ENCODE peak calls at places on chromosomes 13 and 19, in eight cellular contexts. W is Peyer's patch, J is PC-9, D is fibroblast of lung, S is cardiac muscle cell, X is colonic mucosa, V is upper lobe of right lung, P is spleen. Q is an unnamed sample. For H3K4me1, the result is how much of the 10 kb centered on the place peaks cover.

GRCh38 chr19:33275933-33276619 is 26.3 kb downstream of the CEBPA start:
- DNase-seq in W (no peak), J (no peak), D (no peak), S (no peak), X (no peak), V (no peak), P (peak), Q (no peak)

GRCh38 chr19:29105629-29106352 is 107.2 kb downstream of the UQCRFS1 start:
- DNase-seq in W (no peak), J (no peak), D (no peak), S (no peak), X (no peak), V (no peak), P (peak), Q (no peak)

GRCh38 chr19:41990028-41990427 is 4.0 kb downstream of the ATP1A3 start:
- DNase-seq in W (no peak), J (no peak), D (no peak), S (no peak), X (no peak), V (no peak), P (no peak), Q (no peak)

GRCh38 chr19:16927883-16928282 is 39.1 kb downstream of the F2RL3 start:
- DNase-seq in W (no peak), J (no peak), D (no peak), S (no peak), X (no peak), V (no peak), P (no peak), Q (no peak)

GRCh38 chr13:52356327-52356726 is 49.6 kb downstream of the THSD1 start:
- DNase-seq in W (no peak), J (peak), D (peak), S (no peak), X (no peak), V (no peak), P (no peak), Q (no peak)

GRCh38 chr19:41936961-41937360 is 8.7 kb upstream of the ERFL start:
- DNase-seq in W (no peak), J (no peak), D (no peak), S (no peak), X (no peak), V (no peak), P (peak), Q (no peak)

GRCh38 chr19:16623066-16623465 is 4.9 kb downstream of the MED26 start:
- DNase-seq in W (no peak), J (no peak), D (no peak), S (no peak), X (no peak), V (no peak), P (no peak), Q (no peak)

GRCh38 chr13:91398413-91399188 is at the start of gene GPC5:
- DNase-seq in W (peak), J (peak), D (peak), S (peak), X (peak), V (peak), P (peak), Q (peak)

GRCh38 chr19:12112238-12112637 is 27.9 kb downstream of the ZNF20 start:
- DNase-seq in W (no peak), J (no peak), D (no peak), S (no peak), X (no peak), V (no peak), P (no peak), Q (no peak)

GRCh38 chr19:49020931-49021895 is 2.9 kb downstream of the CGB3 start:
- DNase-seq in W (no peak), J (no peak), D (no peak), S (peak), X (no peak), V (no peak), P (no peak), Q (no peak)

GRCh38 chr19:31528261-31528660 is 179.0 kb upstream of the TSHZ3 start:
- DNase-seq in W (no peak), J (no peak), D (no peak), S (no peak), X (no peak), V (no peak), P (no peak), Q (no peak)

GRCh38 chr19:35264281-35265125 is 4.3 kb upstream of the USF2 start:
- DNase-seq in W (peak), J (no peak), D (no peak), S (no peak), X (no peak), V (peak), P (peak), Q (peak)

GRCh38 chr19:4971424-4971793 is 2.5 kb downstream of the KDM4B start:
- DNase-seq in W (no peak), J (no peak), D (no peak), S (no peak), X (peak), V (no peak), P (peak), Q (peak)

GRCh38 chr13:40115456-40115855 is 460.0 kb downstream of the COG6 start:
- DNase-seq in W (no peak), J (no peak), D (no peak), S (no peak), X (no peak), V (no peak), P (no peak), Q (no peak)

GRCh38 chr13:108176685-108177274 is 38.6 kb downstream of the LIG4 start:
- DNase-seq in W (peak), J (no peak), D (no peak), S (peak), X (peak), V (no peak), P (no peak), Q (peak)

GRCh38 chr19:31772915-31773314 is 423.7 kb upstream of the TSHZ3 start:
- DNase-seq in W (no peak), J (no peak), D (no peak), S (no peak), X (no peak), V (no peak), P (no peak), Q (no peak)

GRCh38 chr13:34028496-34029442 is 210.8 kb downstream of the RFC3 start:
- DNase-seq in W (no peak), J (peak), D (no peak), S (no peak), X (no peak), V (no peak), P (no peak), Q (no peak)

GRCh38 chr19:15672580-15673175 is at the start of gene CYP4F12:
- DNase-seq in W (peak), J (peak), D (no peak), S (no peak), X (peak), V (peak), P (peak), Q (peak)

GRCh38 chr19:35122687-35123551 is 7.3 kb downstream of the FXYD3 start:
- DNase-seq in W (no peak), J (peak), D (no peak), S (no peak), X (no peak), V (no peak), P (no peak), Q (no peak)

GRCh38 chr13:79525051-79525450 is 44.1 kb downstream of the NDFIP2 start:
- DNase-seq in W (no peak), J (no peak), D (no peak), S (no peak), X (no peak), V (no peak), P (no peak), Q (no peak)

GRCh38 chr13:28574617-28575142 is 79.8 kb upstream of the FLT1 start:
- DNase-seq in W (no peak), J (peak), D (peak), S (no peak), X (peak), V (no peak), P (no peak), Q (peak)

GRCh38 chr13:46550822-46551221 is 2.1 kb upstream of the LRCH1 start:
- DNase-seq in W (no peak), J (no peak), D (no peak), S (no peak), X (no peak), V (no peak), P (no peak), Q (no peak)

GRCh38 chr19:1167687-1168561 is 6.1 kb downstream of the SBNO2 start:
- DNase-seq in W (no peak), J (peak), D (no peak), S (no peak), X (no peak), V (peak), P (peak), Q (no peak)

GRCh38 chr13:29577135-29578051 is 18.1 kb downstream of the SLC7A1 start:
- DNase-seq in W (no peak), J (no peak), D (no peak), S (no peak), X (no peak), V (no peak), P (no peak), Q (no peak)

GRCh38 chr13:32728327-32728726 is 142.1 kb downstream of the PDS5B start:
- DNase-seq in W (no peak), J (no peak), D (no peak), S (no peak), X (no peak), V (no peak), P (no peak), Q (no peak)

GRCh38 chr13:60590775-60591174 is 193.8 kb downstream of the TDRD3 start:
- DNase-seq in W (no peak), J (no peak), D (peak), S (no peak), X (no peak), V (no peak), P (no peak), Q (no peak)

GRCh38 chr13:29748097-29748496 is 102.3 kb downstream of the UBL3 start:
- DNase-seq in W (no peak), J (no peak), D (no peak), S (no peak), X (peak), V (no peak), P (no peak), Q (peak)

GRCh38 chr19:48962849-48963165 is 2.3 kb upstream of the FTL start:
- DNase-seq in W (no peak), J (no peak), D (no peak), S (no peak), X (no peak), V (no peak), P (no peak), Q (no peak)

GRCh38 chr19:5253403-5254110 is 87.1 kb downstream of the PTPRS start:
- DNase-seq in W (no peak), J (no peak), D (peak), S (no peak), X (no peak), V (no peak), P (no peak), Q (no peak)

GRCh38 chr13:32019612-32020233 is 11.9 kb upstream of the FRY start:
- DNase-seq in W (peak), J (no peak), D (peak), S (peak), X (peak), V (no peak), P (no peak), Q (peak)

GRCh38 chr19:35890113-35890650 is 10.2 kb downstream of the NFKBID start:
- DNase-seq in W (no peak), J (no peak), D (no peak), S (no peak), X (no peak), V (no peak), P (no peak), Q (no peak)

GRCh38 chr13:43397110-43397509 is 373.7 kb downstream of the DNAJC15 start:
- DNase-seq in W (no peak), J (no peak), D (peak), S (no peak), X (no peak), V (no peak), P (no peak), Q (no peak)

GRCh38 chr13:101417043-101417406 is 717 bp upstream of the NALCN start:
- DNase-seq in W (no peak), J (peak), D (peak), S (no peak), X (no peak), V (no peak), P (no peak), Q (no peak)

GRCh38 chr19:44808463-44809371 is at the start of gene BCAM:
- DNase-seq in W (peak), J (peak), D (peak), S (peak), X (peak), V (peak), P (peak), Q (peak)

GRCh38 chr19:33815410-33816340 is 19.0 kb downstream of the KCTD15 start:
- DNase-seq in W (no peak), J (no peak), D (peak), S (no peak), X (no peak), V (peak), P (peak), Q (no peak)

GRCh38 chr19:10420444-10421239 is at the start of gene PDE4A:
- DNase-seq in W (no peak), J (no peak), D (peak), S (peak), X (no peak), V (no peak), P (peak), Q (no peak)

GRCh38 chr13:100098445-100099116 is 9.7 kb downstream of the PCCA start:
- DNase-seq in W (no peak), J (no peak), D (no peak), S (no peak), X (no peak), V (no peak), P (no peak), Q (no peak)

GRCh38 chr13:100096526-100096925 is 7.6 kb downstream of the PCCA start:
- DNase-seq in W (no peak), J (no peak), D (no peak), S (no peak), X (no peak), V (no peak), P (no peak), Q (no peak)

GRCh38 chr13:100095498-100095897 is 6.6 kb downstream of the PCCA start:
- DNase-seq in W (no peak), J (no peak), D (no peak), S (no peak), X (no peak), V (no peak), P (no peak), Q (no peak)

GRCh38 chr13:100100115-100100879 is 11.4 kb downstream of the PCCA start:
- DNase-seq in W (no peak), J (no peak), D (peak), S (no peak), X (peak), V (no peak), P (no peak), Q (no peak)

GRCh38 chr13:100097821-100098220 is 8.9 kb downstream of the PCCA start:
- DNase-seq in W (no peak), J (no peak), D (no peak), S (no peak), X (no peak), V (no peak), P (no peak), Q (no peak)
- H3K4me1 ChIP-seq in W (under half), J (under half), D (under half), S (under half), X (under half), V (under half), P (under half), Q (under half)

GRCh38 chr19:56838680-56838929 is 1.9 kb downstream of the PEG3 start:
- DNase-seq in W (no peak), J (no peak), D (no peak), S (no peak), X (no peak), V (no peak), P (no peak), Q (no peak)

GRCh38 chr19:56841194-56841546 is 644 bp upstream of the PEG3 start:
- DNase-seq in W (no peak), J (no peak), D (no peak), S (no peak), X (no peak), V (no peak), P (no peak), Q (no peak)

GRCh38 chr19:56838930-56839664 is 1.4 kb downstream of the PEG3 start:
- DNase-seq in W (peak), J (no peak), D (peak), S (no peak), X (peak), V (peak), P (peak), Q (peak)

GRCh38 chr19:56840452-56841193 is at the start of the genes PEG3 and ZIM2:
- DNase-seq in W (no peak), J (no peak), D (no peak), S (no peak), X (peak), V (no peak), P (no peak), Q (peak)

GRCh38 chr19:56839665-56840451 is 668 bp downstream of the PEG3 start:
- DNase-seq in W (peak), J (no peak), D (peak), S (no peak), X (peak), V (peak), P (peak), Q (peak)
- TF ChIP-seq CTCF in W (no peak), J (no peak), D (no peak), S (no peak), X (no peak), V (no peak), P (no peak), Q (no peak)

GRCh38 chr13:23980160-23980551 is 82.9 kb upstream of the C1QTNF9B start:
- DNase-seq in W (peak), J (no peak), D (peak), S (peak), X (peak), V (peak), P (peak), Q (peak)
- H3K27ac ChIP-seq in W (peak), J (no peak), D (peak), S (peak), X (peak), V (peak), P (peak), Q (peak)

DNA sequence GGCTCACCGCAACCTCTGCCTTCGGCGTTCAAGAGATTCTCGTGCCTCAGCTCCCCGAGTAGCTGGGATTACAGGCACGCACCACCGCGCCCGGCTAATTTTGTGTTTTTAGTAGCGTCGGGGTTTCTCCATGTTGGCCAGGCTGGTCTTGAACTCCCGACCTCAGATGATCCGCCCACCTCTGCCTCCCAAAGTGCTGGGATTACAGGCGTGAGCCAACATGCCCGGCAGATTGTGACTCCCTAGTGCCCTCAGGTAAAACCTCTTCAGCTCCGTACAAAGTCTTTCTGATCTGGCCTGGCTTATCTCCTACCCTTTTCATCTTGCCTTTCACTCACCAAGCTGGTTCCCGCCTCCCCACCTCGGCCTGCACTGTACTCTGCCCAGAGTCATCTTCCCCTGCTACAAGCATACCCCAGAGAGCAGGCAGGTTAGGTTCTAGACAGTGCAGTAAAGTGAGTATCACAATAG is 15.0 kb downstream of the BICRA start:
- DNase-seq in W (no peak), J (no peak), D (no peak), S (peak), X (no peak), V (no peak), P (no peak), Q (no peak)
- H3K4me1 ChIP-seq in W (under half), J (under half), D (under half), S (under half), X (under half), V (under half), P (half or more), Q (under half)

GRCh38 chr19:39497850-39498261 is 891 bp upstream of the DLL3 start:
- DNase-seq in W (peak), J (no peak), D (peak), S (peak), X (peak), V (no peak), P (no peak), Q (peak)
- TF ChIP-seq CTCF in W (no peak), J (no peak), D (peak), S (peak), X (peak), V (no peak), P (peak), Q (no peak)

DNA sequence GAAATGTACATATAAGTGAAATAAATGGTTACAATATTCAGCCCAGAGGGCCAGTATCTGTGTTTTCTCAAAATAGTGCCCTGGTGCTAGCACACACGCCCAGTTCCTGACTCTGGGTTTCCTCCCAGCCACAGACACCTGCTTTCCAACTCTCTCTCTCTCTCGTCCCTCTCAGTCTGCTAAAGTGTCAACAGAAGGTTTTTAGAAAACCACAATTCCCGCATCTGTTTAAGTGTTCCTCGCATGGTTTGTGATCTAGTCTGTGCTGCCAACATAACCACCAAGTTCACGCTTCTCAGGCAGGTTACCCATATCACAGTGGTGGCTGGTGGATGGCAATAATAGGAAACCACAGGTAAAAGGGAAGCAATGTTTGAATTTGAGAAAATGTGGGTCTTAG is 17.8 kb upstream of the UPF3A start:
- DNase-seq in W (no peak), J (no peak), D (peak), S (no peak), X (no peak), V (no peak), P (no peak), Q (peak)
- H3K27ac ChIP-seq in W (no peak), J (no peak), D (no peak), S (no peak), X (no peak), V (no peak), P (no peak), Q (no peak)

GRCh38 chr19:55659822-55660221 is 5.0 kb downstream of the U2AF2 start:
- DNase-seq in W (no peak), J (no peak), D (no peak), S (no peak), X (no peak), V (no peak), P (no peak), Q (no peak)

GRCh38 chr19:55660991-55661390 is 6.2 kb downstream of the U2AF2 start:
- DNase-seq in W (no peak), J (no peak), D (no peak), S (no peak), X (no peak), V (no peak), P (no peak), Q (no peak)

GRCh38 chr19:55660404-55660803 is 5.6 kb downstream of the U2AF2 start:
- DNase-seq in W (no peak), J (no peak), D (no peak), S (no peak), X (no peak), V (no peak), P (no peak), Q (no peak)

GRCh38 chr19:55657004-55657747 is 2.3 kb downstream of the U2AF2 start:
- DNase-seq in W (no peak), J (peak), D (no peak), S (no peak), X (no peak), V (no peak), P (no peak), Q (no peak)

DNA sequence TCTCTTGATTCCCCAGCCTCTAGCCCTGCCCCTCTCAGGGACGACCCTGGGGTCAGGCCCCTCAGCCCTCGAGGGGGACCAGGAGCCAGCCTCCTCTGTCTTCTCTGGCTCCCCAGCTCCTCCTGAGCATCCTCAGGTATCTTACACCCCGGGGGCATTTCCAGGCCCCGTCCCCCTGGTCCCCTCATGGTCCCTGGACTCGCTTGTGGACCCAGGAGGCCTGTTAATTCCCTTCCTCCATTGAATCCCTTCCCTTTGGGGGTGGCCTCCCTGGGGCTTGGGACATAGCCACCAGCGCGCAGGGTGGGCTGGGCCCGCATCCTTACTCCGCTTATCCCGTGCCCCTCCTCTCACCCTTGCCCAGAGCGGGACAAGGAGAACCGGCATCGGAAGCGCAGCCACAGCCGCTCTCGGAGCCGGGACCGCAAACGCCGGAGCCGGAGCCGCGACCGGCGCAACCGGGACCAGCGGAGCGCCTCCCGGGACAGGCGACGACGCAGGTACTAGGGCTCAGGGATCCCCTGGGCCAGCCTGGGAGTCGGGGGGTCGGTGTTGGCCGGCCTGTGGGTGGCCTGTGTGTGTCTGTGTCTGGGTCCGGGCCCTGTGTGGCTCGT is 4.1 kb downstream of the U2AF2 start:
- DNase-seq in W (no peak), J (no peak), D (no peak), S (no peak), X (no peak), V (no peak), P (no peak), Q (no peak)
- H3K4me1 ChIP-seq in W (under half), J (under half), D (under half), S (under half), X (under half), V (under half), P (half or more), Q (under half)

GRCh38 chr13:37602743-37603381 is 4.3 kb upstream of the POSTN start:
- DNase-seq in W (no peak), J (no peak), D (peak), S (peak), X (no peak), V (no peak), P (no peak), Q (no peak)
- TF ChIP-seq CTCF in W (no peak), J (peak), D (peak), S (peak), X (peak), V (peak), P (no peak), Q (peak)